ENCODE peak calls at places on chromosome 2, in seven cellular contexts. E is tibial artery; J is breast epithelium; A is Peyer's patch; N is RWPE1; G is activated CD8-positive, alpha-beta T cell treated with anti-CD3 and anti-CD28 coated beads for 36 hours; Y is cardiac muscle cell. K is an unnamed sample.

GRCh38 chr2:118061135-118061955 is 26.9 kb upstream of the INSIG2 start:
- DNase-seq in A (no peak), E (no peak), N (peak), J (no peak), Y (peak), G (peak), K (no peak)

GRCh38 chr2:183597841-183598240 is 473.6 kb downstream of the NUP35 start:
- DNase-seq in A (no peak), J (no peak), Y (no peak), E (no peak), G (no peak), N (peak), K (no peak)

GRCh38 chr2:173909846-173910245 is 55.3 kb downstream of the SP3 start:
- DNase-seq in A (no peak), G (no peak), N (no peak), J (no peak), E (no peak), Y (no peak), K (no peak)

GRCh38 chr2:218046234-218046633 is 22.8 kb upstream of the RUFY4 start:
- DNase-seq in E (no peak), G (no peak), A (no peak), J (no peak), Y (no peak), N (no peak), K (no peak)

GRCh38 chr2:193868833-193869232 is 1674.1 kb upstream of the TMEFF2 start:
- DNase-seq in N (no peak), Y (no peak), G (no peak), A (no peak), J (no peak), E (no peak), K (no peak)

GRCh38 chr2:191352536-191352935 is 107.3 kb downstream of the MYO1B start:
- DNase-seq in G (no peak), J (no peak), N (peak), Y (peak), A (no peak), E (no peak), K (no peak)

GRCh38 chr2:220499281-220499680 is 871.9 kb downstream of the SLC4A3 start:
- DNase-seq in G (no peak), N (peak), Y (peak), J (no peak), A (no peak), E (no peak), K (no peak)

GRCh38 chr2:2879776-2880175 is 497.8 kb downstream of the EIPR1 start:
- DNase-seq in G (no peak), N (no peak), A (no peak), E (peak), J (no peak), Y (no peak), K (no peak)

GRCh38 chr2:217207387-217208010 is 347.6 kb upstream of the TNP1 start:
- DNase-seq in E (no peak), J (no peak), A (no peak), N (no peak), Y (no peak), G (no peak), K (no peak)

GRCh38 chr2:182187130-182187529 is 201.5 kb downstream of the PPP1R1C start:
- DNase-seq in N (no peak), E (no peak), Y (no peak), G (no peak), J (no peak), A (no peak), K (no peak)

GRCh38 chr2:69222984-69223658 is 163.9 kb downstream of the GFPT1 start:
- DNase-seq in J (no peak), A (no peak), N (no peak), E (peak), G (no peak), Y (peak), K (no peak)

GRCh38 chr2:85839461-85839860 is 49.3 kb downstream of the ST3GAL5 start:
- DNase-seq in A (no peak), E (no peak), G (no peak), N (no peak), J (no peak), Y (no peak), K (no peak)

GRCh38 chr2:233365861-233366520 is 11.7 kb downstream of the DGKD start:
- DNase-seq in A (no peak), E (no peak), J (no peak), Y (no peak), N (no peak), G (no peak), K (no peak)

GRCh38 chr2:120939595-120940318 is 204.1 kb downstream of the GLI2 start:
- DNase-seq in A (no peak), N (no peak), Y (peak), J (no peak), E (no peak), G (no peak), K (no peak)

GRCh38 chr2:73297586-73297985 is 4.2 kb upstream of the EGR4 start:
- DNase-seq in E (no peak), A (no peak), Y (no peak), G (no peak), J (no peak), N (no peak), K (no peak)
- TF ChIP-seq CTCF in E (no peak), A (no peak), Y (no peak), G (no peak), J (no peak), N (no peak), K (no peak)

GRCh38 chr2:195575021-195575420 is 82.0 kb upstream of the SLC39A10 start:
- DNase-seq in Y (peak), G (no peak), J (no peak), N (no peak), E (no peak), A (no peak), K (no peak)

GRCh38 chr2:195573314-195573713 is 83.7 kb upstream of the SLC39A10 start:
- DNase-seq in E (no peak), A (no peak), G (no peak), J (no peak), Y (no peak), N (no peak), K (no peak)

GRCh38 chr2:195572894-195573293 is 84.1 kb upstream of the SLC39A10 start:
- DNase-seq in A (no peak), E (no peak), J (no peak), G (no peak), N (no peak), Y (no peak), K (no peak)

GRCh38 chr2:195574305-195574704 is 82.7 kb upstream of the SLC39A10 start:
- DNase-seq in A (no peak), Y (no peak), N (no peak), J (no peak), G (no peak), E (no peak), K (no peak)

DNA sequence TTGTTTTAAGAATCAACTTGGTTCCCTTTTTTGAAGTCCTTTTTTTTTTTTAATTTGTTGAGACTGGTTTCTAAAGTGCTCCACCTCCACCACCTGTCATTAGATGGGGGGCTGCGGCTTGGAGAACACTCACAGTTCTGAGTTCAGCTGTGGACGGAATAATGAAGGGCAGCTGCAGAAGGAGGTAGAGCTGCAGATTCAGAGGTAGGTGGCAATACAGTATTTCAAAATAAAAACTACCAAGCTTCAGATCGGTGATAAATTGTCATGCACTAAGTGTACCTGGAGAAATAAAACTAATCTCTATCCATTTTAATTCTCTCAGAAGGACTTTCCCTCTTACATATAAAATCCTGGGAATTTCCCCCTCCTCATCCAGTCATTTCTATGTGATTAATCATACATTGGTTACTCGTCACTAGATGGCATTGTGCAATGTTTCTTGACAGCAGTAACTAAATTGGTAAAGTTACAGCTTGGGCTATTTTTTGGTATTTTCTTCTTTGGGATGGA is 81.1 kb upstream of the SLC39A10 start:
- DNase-seq in N (peak), J (no peak), E (no peak), Y (peak), G (peak), A (no peak), K (no peak)
- TF ChIP-seq CTCF in N (peak), J (peak), E (no peak), Y (no peak), G (peak), A (peak), K (no peak)

DNA sequence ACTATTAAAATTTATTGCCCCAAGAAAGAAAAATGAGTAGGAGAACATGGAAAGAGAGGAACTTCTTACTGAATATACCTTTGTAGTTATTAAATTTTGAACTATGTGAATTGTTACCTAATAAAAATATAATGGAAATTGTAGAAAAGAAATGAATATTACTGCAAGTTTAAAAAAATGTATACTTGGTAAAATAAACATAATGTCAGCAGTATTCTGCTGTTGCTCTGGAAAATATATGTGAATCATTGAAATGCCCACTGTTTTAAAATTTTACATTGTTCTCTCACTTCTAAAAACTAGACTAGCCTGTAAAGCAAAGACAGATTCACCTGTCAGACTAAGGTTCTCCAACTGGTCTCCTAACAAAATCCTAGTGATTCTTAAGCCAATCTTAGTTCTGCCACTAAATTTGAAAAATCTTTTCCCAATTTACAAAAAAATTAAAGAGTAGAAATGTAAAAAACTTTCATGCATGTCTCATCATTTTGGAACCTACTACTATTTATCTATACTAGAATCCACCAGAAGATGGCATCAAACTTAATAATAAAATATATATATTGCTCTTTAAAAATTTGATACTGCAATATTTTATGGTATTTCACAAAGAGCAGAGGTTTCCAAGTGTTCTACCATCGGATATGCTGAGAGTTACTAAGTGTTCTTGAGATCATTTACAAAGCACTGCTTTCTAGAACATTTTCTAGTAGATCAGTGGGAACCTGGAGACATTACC is 22.3 kb upstream of the TMEM237 start:
- DNase-seq in Y (no peak), E (no peak), G (no peak), J (no peak), A (no peak), N (no peak), K (no peak)
- TF ChIP-seq CTCF in Y (peak), E (no peak), G (no peak), J (no peak), A (no peak), N (peak), K (peak)

DNA sequence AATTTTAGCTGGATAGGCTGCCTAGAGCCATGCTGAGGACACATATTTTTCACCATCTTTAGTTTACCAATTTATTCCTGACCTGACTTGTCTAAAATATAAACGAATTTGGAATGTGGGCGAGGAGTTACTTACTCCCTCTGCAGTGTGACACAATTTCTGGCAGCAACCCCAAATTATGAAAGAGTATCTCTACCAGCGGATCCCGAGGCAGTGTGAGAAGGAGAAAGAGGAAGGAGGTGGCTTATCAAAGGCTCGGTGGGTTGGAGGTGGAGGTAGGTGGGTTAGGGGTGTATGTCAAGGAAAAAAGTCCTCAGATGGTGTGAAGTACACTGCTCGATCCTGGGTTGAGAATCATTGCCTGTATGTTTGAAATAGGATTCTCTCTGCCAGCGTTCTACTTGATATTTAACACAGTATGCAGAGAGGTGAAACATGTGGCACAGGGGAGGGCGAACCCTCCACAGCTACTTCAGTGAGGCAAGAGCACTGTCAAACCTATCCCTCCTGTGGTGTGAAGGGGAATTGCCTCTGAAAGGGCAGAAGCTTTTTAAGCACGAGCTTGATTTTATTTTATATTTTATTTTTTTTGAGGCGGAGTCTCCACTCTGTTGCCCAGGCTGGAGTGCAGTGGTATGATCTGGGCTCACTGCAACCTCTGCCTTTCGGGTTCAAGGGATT is 76.0 kb downstream of the RFTN2 start:
- DNase-seq in E (no peak), Y (peak), N (peak), A (no peak), G (peak), J (no peak), K (no peak)
- TF ChIP-seq CTCF in E (no peak), Y (peak), N (peak), A (no peak), G (peak), J (peak), K (peak)

GRCh38 chr2:109466674-109467575 is 146.8 kb downstream of the SEPTIN10 start:
- DNase-seq in N (no peak), G (no peak), Y (no peak), A (peak), J (no peak), E (peak), K (no peak)
- TF ChIP-seq CTCF in N (no peak), G (no peak), Y (no peak), A (no peak), J (no peak), E (no peak), K (no peak)

DNA sequence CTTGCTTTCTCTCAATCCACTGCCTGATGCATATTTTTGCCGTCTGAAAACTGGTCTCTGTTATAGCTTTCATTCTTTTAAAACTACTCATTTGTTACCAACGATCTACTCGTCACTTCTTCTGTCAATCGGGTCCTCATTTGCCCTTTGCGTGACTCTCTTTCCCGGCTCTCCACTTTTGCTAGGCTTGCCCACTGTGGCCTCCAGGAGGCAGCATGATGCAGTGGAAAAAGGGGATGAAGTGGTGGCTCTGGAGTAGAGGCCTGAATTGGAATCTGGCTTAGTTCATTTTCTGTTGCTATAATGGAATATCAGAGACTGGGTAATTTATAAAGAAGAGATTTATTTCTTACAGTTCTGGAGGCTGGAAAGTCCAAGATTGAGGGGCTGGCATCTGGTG is 15.2 kb downstream of the GDF7 start:
- DNase-seq in Y (no peak), A (peak), G (no peak), J (no peak), N (no peak), E (no peak), K (no peak)
- TF ChIP-seq CTCF in Y (peak), A (peak), G (no peak), J (no peak), N (no peak), E (peak), K (peak)

GRCh38 chr2:54649633-54650032 is 73.8 kb upstream of the EML6 start:
- DNase-seq in A (no peak), N (no peak), E (no peak), J (no peak), G (no peak), Y (no peak), K (no peak)

GRCh38 chr2:54648256-54648655 is 75.2 kb upstream of the EML6 start:
- DNase-seq in A (no peak), N (no peak), E (no peak), J (no peak), G (no peak), Y (no peak), K (no peak)

GRCh38 chr2:54644236-54644635 is 79.2 kb upstream of the EML6 start:
- DNase-seq in E (no peak), N (no peak), A (no peak), Y (no peak), J (no peak), G (no peak), K (no peak)

GRCh38 chr2:54649191-54649590 is 74.3 kb upstream of the EML6 start:
- DNase-seq in Y (no peak), A (no peak), E (no peak), G (no peak), N (no peak), J (no peak), K (no peak)

DNA sequence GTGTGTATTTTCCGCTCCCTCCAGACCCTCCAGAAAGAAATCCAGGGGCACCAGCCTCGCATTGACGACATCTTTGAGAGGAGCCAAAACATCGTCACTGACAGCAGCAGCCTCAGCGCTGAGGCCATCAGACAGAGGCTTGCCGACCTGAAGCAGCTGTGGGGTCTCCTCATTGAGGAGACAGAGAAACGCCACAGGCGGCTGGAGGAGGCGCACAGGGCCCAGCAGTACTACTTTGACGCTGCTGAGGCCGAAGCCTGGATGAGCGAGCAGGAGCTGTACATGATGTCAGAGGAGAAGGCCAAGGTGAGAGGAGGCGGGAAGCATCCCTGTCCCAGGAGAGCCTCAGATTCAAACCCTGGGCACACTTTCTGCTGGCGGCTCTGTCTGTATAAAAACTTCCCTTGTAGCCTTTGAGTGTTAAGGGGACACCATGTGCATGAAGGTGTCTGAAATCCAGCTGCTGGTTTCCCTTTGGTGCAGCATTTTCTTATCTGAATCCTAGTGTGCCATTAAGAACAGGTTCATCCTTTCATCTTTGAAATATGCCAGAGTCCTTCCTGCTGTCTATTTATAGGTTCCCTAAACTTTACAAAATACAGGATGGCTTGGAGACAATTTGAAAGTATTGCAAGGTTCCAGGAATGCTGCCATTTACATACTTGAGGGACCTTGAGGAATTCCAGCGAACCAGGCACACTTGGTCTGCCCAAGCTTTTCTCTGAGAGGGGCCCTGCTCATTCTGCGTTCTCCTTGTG is 77.1 kb upstream of the EML6 start:
- DNase-seq in E (no peak), N (no peak), J (no peak), G (no peak), Y (no peak), A (no peak), K (no peak)
- TF ChIP-seq CTCF in E (no peak), N (no peak), J (no peak), G (no peak), Y (no peak), A (no peak), K (no peak)

DNA sequence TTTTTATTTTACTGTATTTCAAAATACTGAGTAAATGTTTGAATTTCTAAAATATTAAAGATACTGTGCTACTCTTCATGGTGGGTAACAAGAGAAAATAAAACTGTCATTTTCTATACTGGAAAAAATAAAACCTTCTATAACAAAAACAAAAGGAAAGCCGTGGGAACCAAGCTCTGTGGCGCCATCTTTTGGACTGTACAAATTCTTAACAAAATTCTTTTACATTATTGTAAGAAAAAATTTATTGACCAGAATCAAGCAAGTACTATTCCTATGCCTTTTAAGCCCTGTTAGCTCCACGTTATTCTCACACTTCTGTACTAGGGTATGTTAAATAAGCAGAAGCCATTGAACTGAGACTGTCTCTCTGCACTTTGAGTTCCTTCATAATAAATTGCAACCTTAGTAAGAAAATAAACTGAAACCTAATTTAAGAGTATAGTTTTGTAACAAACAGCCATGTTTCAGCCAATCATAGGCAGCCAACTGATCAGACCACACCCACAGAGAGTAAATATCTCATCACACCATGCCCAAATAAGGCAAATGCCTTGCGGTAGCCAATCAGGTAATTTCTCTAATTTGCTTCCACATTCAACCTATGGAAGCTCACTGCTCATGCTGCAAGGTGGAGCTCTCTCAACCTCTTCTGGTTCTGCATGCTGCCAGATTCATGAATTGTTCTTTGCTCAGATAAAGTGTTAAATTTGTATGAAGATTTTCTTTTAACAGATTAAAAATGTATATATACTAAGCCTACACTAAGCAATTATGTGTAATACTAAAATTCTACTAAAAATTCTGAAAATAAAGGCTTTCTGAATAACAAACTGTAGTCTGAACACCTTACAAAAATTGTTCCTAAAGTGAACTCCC is 42.2 kb downstream of the HIBCH start:
- DNase-seq in Y (peak), N (no peak), A (no peak), E (no peak), J (no peak), G (peak), K (no peak)
- TF ChIP-seq CTCF in Y (peak), N (peak), A (peak), E (peak), J (peak), G (peak), K (peak)

DNA sequence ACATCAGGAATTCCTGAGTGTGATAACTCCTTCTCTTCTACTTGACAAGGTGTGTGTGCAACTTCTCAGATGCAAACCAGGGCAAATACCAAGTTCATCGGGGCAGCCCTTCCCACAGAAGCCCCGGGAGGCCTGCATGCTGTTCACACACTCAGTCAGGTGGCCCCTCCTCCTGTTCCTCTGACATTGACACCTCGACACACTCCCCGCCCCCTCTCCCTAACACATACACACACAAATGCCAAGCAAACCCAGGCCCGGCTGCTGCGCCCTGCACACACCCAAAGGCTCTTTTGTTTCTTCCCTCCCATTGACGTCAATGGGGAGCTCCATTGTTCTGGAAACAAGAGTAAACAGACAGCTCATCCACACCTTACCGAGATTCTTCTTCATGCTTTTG is 1.7 kb upstream of the PER2 start:
- DNase-seq in N (peak), G (peak), J (peak), E (peak), Y (peak), A (peak), K (no peak)
- TF ChIP-seq CTCF in N (no peak), G (no peak), J (no peak), E (no peak), Y (no peak), A (no peak), K (no peak)

K was measured in neural crest cell.